ENCODE peak calls at places on chromosomes 6 and 20, in five cellular contexts. B, P, A, N and C are unnamed samples.

GRCh38 chr20:5657190-5657872 is 92.9 kb upstream of the SHLD1 start:
- DNase-seq in B (no peak), P (no peak), A (no peak), N (peak; percentile 38), C (no peak)

GRCh38 chr6:27720607-27721580 is 191.3 kb downstream of the OR2B2 start:
- DNase-seq in B (no peak), P (no peak), A (no peak), N (no peak), C (peak; percentile 49)

GRCh38 chr6:169024047-169024660 is 229.5 kb downstream of the THBS2 start:
- DNase-seq in B (no peak), P (no peak), A (no peak), N (no peak), C (no peak)

GRCh38 chr20:15674253-15675145 is 898.7 kb downstream of the KIF16B start:
- DNase-seq in B (no peak), P (no peak), A (no peak), N (no peak), C (no peak)

GRCh38 chr6:138377844-138378243 is at the start of gene SMIM28:
- DNase-seq in B (no peak), P (no peak), A (no peak), N (no peak), C (no peak)

GRCh38 chr6:132669690-132670291 is 10.8 kb upstream of the TAAR1 start:
- DNase-seq in B (no peak), P (no peak), A (no peak), N (no peak), C (peak; percentile 19)

GRCh38 chr6:39207421-39208232 is 21.6 kb downstream of the KCNK5 start:
- DNase-seq in B (no peak), P (no peak), A (no peak), N (no peak), C (no peak)

GRCh38 chr6:11072080-11072479 is 21.6 kb upstream of the SMIM13 start:
- DNase-seq in B (no peak), P (no peak), A (no peak), N (no peak), C (no peak)

GRCh38 chr20:58546756-58547526 is 31.7 kb upstream of the APCDD1L start:
- DNase-seq in B (no peak), P (no peak), A (no peak), N (no peak), C (no peak)

GRCh38 chr6:87105823-87106222 is 10.9 kb upstream of the CGA start:
- DNase-seq in B (no peak), P (no peak), A (no peak), N (no peak), C (no peak)

GRCh38 chr6:132693478-132693877 is 20.4 kb downstream of the VNN1 start:
- DNase-seq in B (no peak), P (no peak), A (no peak), N (no peak), C (no peak)

GRCh38 chr6:156396791-156397418 is 380.3 kb upstream of the ARID1B start:
- DNase-seq in B (no peak), P (no peak), A (peak; percentile 23), N (no peak), C (no peak)

GRCh38 chr6:14066782-14067406 is 50.7 kb upstream of the CD83 start:
- DNase-seq in B (no peak), P (no peak), A (no peak), N (peak; percentile 6), C (no peak)

GRCh38 chr6:36986704-36987047 is 680 bp upstream of the MTCH1 start:
- DNase-seq in B (no peak), P (no peak), A (no peak), N (no peak), C (no peak)

GRCh38 chr6:125121894-125122293 is 31.7 kb upstream of the TPD52L1 start:
- DNase-seq in B (no peak), P (no peak), A (no peak), N (no peak), C (no peak)

GRCh38 chr20:52833901-52834300 is 138.3 kb upstream of the TSHZ2 start:
- DNase-seq in B (no peak), P (no peak), A (no peak), N (no peak), C (no peak)

GRCh38 chr6:84065718-84066290 is 32.2 kb downstream of the MRAP2 start:
- DNase-seq in B (no peak), P (no peak), A (no peak), N (no peak), C (no peak)

GRCh38 chr6:156955494-156956183 is 178.5 kb downstream of the ARID1B start:
- DNase-seq in B (no peak), P (peak; percentile 56), A (no peak), N (peak; percentile 70), C (no peak)

GRCh38 chr20:3659492-3660261 is 3.5 kb downstream of the GFRA4 start:
- DNase-seq in B (no peak), P (no peak), A (no peak), N (no peak), C (no peak)

GRCh38 chr6:43454290-43455033 is 886 bp downstream of the DLK2 start:
- DNase-seq in B (peak; percentile 61), P (peak; percentile 87), A (peak; percentile 75), N (no peak), C (peak; percentile 84)

GRCh38 chr6:3318226-3318625 is 59.5 kb downstream of the PSMG4 start:
- DNase-seq in B (no peak), P (no peak), A (peak; percentile 49), N (no peak), C (peak; percentile 71)

GRCh38 chr6:103273048-103273447 is 1586.7 kb downstream of the HACE1 start:
- DNase-seq in B (no peak), P (no peak), A (no peak), N (no peak), C (no peak)

GRCh38 chr6:108874470-108875160 is 26.4 kb downstream of the ARMC2 start:
- DNase-seq in B (peak; percentile 9), P (no peak), A (peak; percentile 54), N (peak; percentile 15), C (peak; percentile 71)